ENCODE peak calls at places on chromosomes 5 and 9, in five cellular contexts. S is OCI-LY7, B is amniotic stem cell, O is neural crest cell, G is HEK293T. H is an unnamed sample.

GRCh38 chr9:134178781-134179551 is 14.6 kb upstream of the RNU6ATAC start:
- DNase-seq in B (no peak), G (no peak), O (no peak), S (no peak), H (no peak)

GRCh38 chr5:159814810-159815585 is 101.3 kb upstream of the ADRA1B start:
- DNase-seq in B (no peak), O (no peak), S (no peak), G (no peak), H (no peak)

GRCh38 chr9:110745656-110746055 is 77.1 kb downstream of the MUSK start:
- DNase-seq in S (no peak), B (no peak), G (no peak), O (no peak), H (no peak)

GRCh38 chr9:131046093-131046380 is 37.1 kb downstream of the LAMC3 start:
- DNase-seq in B (no peak), G (no peak), S (no peak), O (no peak), H (no peak)

GRCh38 chr5:160843240-160843639 is 8.8 kb downstream of the ATP10B start:
- DNase-seq in B (no peak), S (no peak), O (no peak), G (no peak), H (peak)

GRCh38 chr9:117448066-117448465 is 33.2 kb upstream of the ASTN2 start:
- DNase-seq in B (no peak), G (peak), O (no peak), S (no peak), H (no peak)

GRCh38 chr9:37027582-37028424 is 6.3 kb downstream of the PAX5 start:
- DNase-seq in G (peak), S (peak), O (peak), B (no peak), H (peak)

GRCh38 chr9:24413651-24414050 is 132.0 kb downstream of the IZUMO3 start:
- DNase-seq in G (no peak), B (no peak), O (no peak), S (no peak), H (no peak)

GRCh38 chr9:121303456-121304451 is 35.8 kb downstream of the GSN start:
- DNase-seq in O (no peak), S (no peak), G (no peak), B (no peak), H (no peak)

GRCh38 chr5:14868771-14869170 is 2.8 kb downstream of the ANKH start:
- DNase-seq in B (no peak), S (no peak), O (no peak), G (no peak), H (no peak)

GRCh38 chr9:133945314-133945975 is 46.7 kb downstream of the VAV2 start:
- DNase-seq in S (peak), B (no peak), O (no peak), G (no peak), H (no peak)

GRCh38 chr5:32436553-32437262 is 7.8 kb downstream of the ZFR start:
- DNase-seq in O (no peak), G (no peak), B (no peak), S (no peak), H (no peak)

GRCh38 chr9:20929276-20929675 is 102.2 kb downstream of the HACD4 start:
- DNase-seq in G (no peak), O (no peak), B (no peak), S (no peak), H (no peak)

GRCh38 chr5:148924817-148925216 is 98.4 kb downstream of the ADRB2 start:
- DNase-seq in G (no peak), O (no peak), S (no peak), B (no peak), H (no peak)

GRCh38 chr5:14063117-14063516 is 80.0 kb upstream of the TRIO start:
- DNase-seq in S (no peak), O (no peak), B (no peak), G (no peak), H (no peak)

GRCh38 chr9:78577507-78577906 is 280.6 kb downstream of the PSAT1 start:
- DNase-seq in S (no peak), G (no peak), O (no peak), B (no peak), H (no peak)

GRCh38 chr9:120366646-120367019 is 213.3 kb downstream of the CDK5RAP2 start:
- DNase-seq in O (no peak), B (peak), G (no peak), S (no peak), H (no peak)

H was measured in NCI-H345.